ENCODE peak calls at places on chromosome X, in four cellular contexts. S, K, T and B are unnamed samples.

GRCh38 chrX:153032397-153033118 is 23.7 kb upstream of the PNMA3 start:
- DNase-seq in K (peak), T (peak), S (peak), B (peak)

GRCh38 chrX:153733651-153734240 is 9.1 kb downstream of the ABCD1 start:
- DNase-seq in S (no peak), T (no peak), K (no peak), B (no peak)

GRCh38 chrX:109992203-109992602 is 10.7 kb upstream of the TMEM164 start:
- DNase-seq in S (no peak), T (no peak), K (no peak), B (no peak)

GRCh38 chrX:148282504-148282903 is 217.9 kb upstream of the AFF2 start:
- DNase-seq in S (no peak), T (no peak), K (no peak), B (no peak)

GRCh38 chrX:123590842-123591491 is 141.9 kb downstream of the THOC2 start:
- DNase-seq in S (peak), T (no peak), K (no peak), B (no peak)

GRCh38 chrX:102983205-102983604 is 46.1 kb downstream of the RAB40AL start:
- DNase-seq in S (no peak), T (no peak), K (no peak), B (no peak)

GRCh38 chrX:149871940-149872339 is 9.0 kb upstream of the MAGEA8 start:
- DNase-seq in K (peak), S (peak), T (peak), B (peak)

GRCh38 chrX:39958850-39959249 is 138.9 kb downstream of the BCOR start:
- DNase-seq in K (no peak), S (no peak), T (no peak), B (no peak)

GRCh38 chrX:3046253-3046909 is 5.1 kb downstream of the ARSF start:
- DNase-seq in S (no peak), K (no peak), T (no peak), B (no peak)

GRCh38 chrX:46203115-46203514 is 342.1 kb downstream of the ZNF674 start:
- DNase-seq in S (no peak), T (no peak), K (no peak), B (no peak)

GRCh38 chrX:25275159-25275558 is 259.4 kb upstream of the ARX start:
- DNase-seq in K (no peak), S (no peak), T (no peak), B (no peak)

GRCh38 chrX:44432641-44433040 is 89.2 kb upstream of the EFHC2 start:
- DNase-seq in S (no peak), T (no peak), K (no peak), B (no peak)

GRCh38 chrX:114152130-114152529 is 431.8 kb upstream of the HTR2C start:
- DNase-seq in K (peak), S (peak), T (no peak), B (no peak)

GRCh38 chrX:140866446-140866845 is 135.9 kb upstream of the SPANXB1 start:
- DNase-seq in S (no peak), K (no peak), T (no peak), B (no peak)

GRCh38 chrX:143306991-143307965 is 210.0 kb downstream of the SPANXN3 start:
- DNase-seq in K (no peak), T (no peak), S (no peak), B (no peak)

GRCh38 chrX:153882086-153882498 is 3.9 kb downstream of the L1CAM start:
- DNase-seq in S (peak), K (no peak), T (peak), B (no peak)

GRCh38 chrX:109856974-109857373 is 123.9 kb upstream of the ACSL4 start:
- DNase-seq in T (peak), S (peak), K (peak), B (no peak)

GRCh38 chrX:153441981-153442380 is 3.9 kb downstream of the TREX2 start:
- DNase-seq in S (no peak), K (no peak), T (no peak), B (no peak)

GRCh38 chrX:17564689-17565409 is 172.4 kb upstream of the SCML1 start:
- DNase-seq in S (no peak), T (no peak), K (no peak), B (no peak)

GRCh38 chrX:65755786-65756185 is 88.3 kb downstream of the MSN start:
- DNase-seq in K (no peak), T (no peak), S (no peak), B (no peak)

GRCh38 chrX:65750674-65751469 is 83.4 kb downstream of the MSN start:
- DNase-seq in K (no peak), S (no peak), T (no peak), B (no peak)

GRCh38 chrX:65757943-65758342 is 90.5 kb downstream of the MSN start:
- DNase-seq in T (no peak), K (no peak), S (no peak), B (no peak)

GRCh38 chrX:65751511-65751910 is 84.1 kb downstream of the MSN start:
- DNase-seq in K (no peak), S (no peak), T (no peak), B (no peak)

GRCh38 chrX:65752294-65752693 is 84.8 kb downstream of the MSN start:
- DNase-seq in T (no peak), K (no peak), S (no peak), B (no peak)
- TF ChIP-seq FOXJ3 in T (no peak), K (no peak), S (no peak), B (no peak)

DNA sequence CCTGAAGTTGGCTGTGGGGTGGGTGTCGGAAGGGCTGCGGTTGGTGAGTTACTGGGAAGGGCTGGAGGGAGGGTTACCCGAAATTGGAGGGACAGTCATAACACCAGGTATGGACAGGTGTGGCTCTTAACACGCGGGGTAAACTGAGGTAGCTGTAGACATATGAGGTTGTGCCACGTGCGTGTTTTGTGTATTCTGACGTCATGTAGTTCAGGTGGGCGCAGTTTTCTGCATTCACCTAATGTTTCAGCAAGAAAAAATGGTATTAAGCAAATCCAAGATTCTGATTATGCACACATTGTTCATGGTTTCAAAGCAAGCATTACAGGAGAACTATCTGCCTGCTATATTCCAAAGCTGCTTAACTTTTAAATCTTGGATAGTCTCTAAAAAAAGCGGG is 83.5 kb upstream of the GPM6B start:
- DNase-seq in T (no peak), S (no peak), K (no peak), B (no peak)
- TF ChIP-seq FOXJ3 in T (no peak), S (no peak), K (no peak), B (no peak)

DNA sequence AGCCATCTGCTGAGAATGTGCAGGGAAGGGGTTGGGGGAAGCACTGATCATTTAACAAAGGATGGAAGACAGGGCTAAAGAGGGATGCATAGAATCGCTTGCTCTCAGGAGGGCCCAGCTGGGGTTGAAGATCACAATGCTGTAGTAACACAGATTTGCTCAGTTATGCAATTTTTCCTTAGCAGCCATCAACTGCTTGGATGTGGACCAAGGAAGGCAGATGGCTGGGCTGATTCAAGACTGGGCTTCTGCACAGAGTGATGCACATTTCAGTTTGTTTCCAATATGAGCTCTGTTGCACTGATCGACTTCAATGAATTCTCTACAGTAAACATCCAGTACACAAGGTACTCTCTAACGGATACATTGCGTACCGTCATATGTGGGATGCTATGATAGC is 127.8 kb upstream of the TBL1X start:
- DNase-seq in K (no peak), S (no peak), T (no peak), B (no peak)
- TF ChIP-seq FOXJ3 in K (no peak), S (no peak), T (no peak), B (no peak)

GRCh38 chrX:125497667-125498066 is 178.0 kb downstream of the TEX13C start:
- DNase-seq in T (no peak), S (no peak), K (no peak), B (no peak)

GRCh38 chrX:125492439-125492838 is 172.8 kb downstream of the TEX13C start:
- DNase-seq in K (peak), T (no peak), S (no peak), B (no peak)
- TF ChIP-seq FOXJ3 in K (no peak), T (no peak), S (no peak), B (no peak)